ENCODE peak calls at places on chromosomes 3 and 15, in eight cellular contexts. One of them, this sample, is unnamed.

GRCh38 chr15:61205427-61205826 is 23.7 kb downstream of the RORA start:
- DNase-seq in upper lobe of left lung: no peak
- DNase-seq in NCI-H2081: no peak
- DNase-seq in A549: no peak
- DNase-seq in stimulated activated naive B cell treated with anti-CD40 and anti-IgM and Interleukin-4, amounts not matched to agents 10 μg/mL and 1 μg/mL and 100 μg/mL, for 72 hours: no peak
- DNase-seq in kidney tubule cell: peak
- DNase-seq in left lung: no peak
- DNase-seq in glutamatergic neuron: no peak
- DNase-seq in this sample: no peak

GRCh38 chr3:53806182-53807116 is 39.8 kb downstream of the CHDH start:
- DNase-seq in upper lobe of left lung: no peak
- DNase-seq in NCI-H2081: no peak
- DNase-seq in A549: no peak
- DNase-seq in stimulated activated naive B cell treated with anti-CD40 and anti-IgM and Interleukin-4, amounts not matched to agents 10 μg/mL and 1 μg/mL and 100 μg/mL, for 72 hours: no peak
- DNase-seq in kidney tubule cell: peak
- DNase-seq in left lung: no peak
- DNase-seq in glutamatergic neuron: peak
- DNase-seq in this sample: peak

GRCh38 chr3:197454014-197454413 is 101.8 kb downstream of the BDH1 start:
- DNase-seq in upper lobe of left lung: no peak
- DNase-seq in NCI-H2081: no peak
- DNase-seq in A549: no peak
- DNase-seq in stimulated activated naive B cell treated with anti-CD40 and anti-IgM and Interleukin-4, amounts not matched to agents 10 μg/mL and 1 μg/mL and 100 μg/mL, for 72 hours: no peak
- DNase-seq in kidney tubule cell: peak
- DNase-seq in left lung: no peak
- DNase-seq in glutamatergic neuron: no peak
- DNase-seq in this sample: no peak

GRCh38 chr15:90780916-90781315 is 63.8 kb downstream of the BLM start:
- DNase-seq in upper lobe of left lung: peak
- DNase-seq in NCI-H2081: no peak
- DNase-seq in A549: no peak
- DNase-seq in stimulated activated naive B cell treated with anti-CD40 and anti-IgM and Interleukin-4, amounts not matched to agents 10 μg/mL and 1 μg/mL and 100 μg/mL, for 72 hours: no peak
- DNase-seq in kidney tubule cell: no peak
- DNase-seq in left lung: no peak
- DNase-seq in glutamatergic neuron: no peak
- DNase-seq in this sample: no peak

GRCh38 chr3:50623840-50624474 is 7.0 kb downstream of the MAPKAPK3 start:
- DNase-seq in upper lobe of left lung: no peak
- DNase-seq in NCI-H2081: no peak
- DNase-seq in A549: no peak
- DNase-seq in stimulated activated naive B cell treated with anti-CD40 and anti-IgM and Interleukin-4, amounts not matched to agents 10 μg/mL and 1 μg/mL and 100 μg/mL, for 72 hours: peak
- DNase-seq in kidney tubule cell: peak
- DNase-seq in left lung: no peak
- DNase-seq in glutamatergic neuron: no peak
- DNase-seq in this sample: no peak

GRCh38 chr3:114624047-114624445 is 330.2 kb downstream of the TIGIT start:
- DNase-seq in upper lobe of left lung: peak
- DNase-seq in NCI-H2081: no peak
- DNase-seq in A549: no peak
- DNase-seq in stimulated activated naive B cell treated with anti-CD40 and anti-IgM and Interleukin-4, amounts not matched to agents 10 μg/mL and 1 μg/mL and 100 μg/mL, for 72 hours: no peak
- DNase-seq in kidney tubule cell: peak
- DNase-seq in left lung: no peak
- DNase-seq in glutamatergic neuron: no peak
- DNase-seq in this sample: no peak

GRCh38 chr3:150666167-150666566 is 37.6 kb downstream of the ERICH6 start:
- DNase-seq in upper lobe of left lung: no peak
- DNase-seq in NCI-H2081: no peak
- DNase-seq in A549: no peak
- DNase-seq in stimulated activated naive B cell treated with anti-CD40 and anti-IgM and Interleukin-4, amounts not matched to agents 10 μg/mL and 1 μg/mL and 100 μg/mL, for 72 hours: no peak
- DNase-seq in kidney tubule cell: no peak
- DNase-seq in left lung: no peak
- DNase-seq in glutamatergic neuron: no peak
- DNase-seq in this sample: no peak

GRCh38 chr3:185504636-185505035 is 5.8 kb upstream of the TMEM41A start:
- DNase-seq in upper lobe of left lung: peak
- DNase-seq in NCI-H2081: no peak
- DNase-seq in A549: no peak
- DNase-seq in stimulated activated naive B cell treated with anti-CD40 and anti-IgM and Interleukin-4, amounts not matched to agents 10 μg/mL and 1 μg/mL and 100 μg/mL, for 72 hours: no peak
- DNase-seq in kidney tubule cell: no peak
- DNase-seq in left lung: no peak
- DNase-seq in glutamatergic neuron: no peak
- DNase-seq in this sample: no peak